ENCODE peak calls at places on chromosome 7, in eight cellular contexts. One of them, this sample, is unnamed.

GRCh38 chr7:144728556-144728955 is 107.3 kb downstream of the TPK1 start:
- DNase-seq in OCI-LY7: no peak
- DNase-seq in AG10803: no peak
- DNase-seq in activated CD8-positive, alpha-beta memory T cell treated with anti-CD3 and anti-CD28 coated beads, Interleukin-2, amount 50 U/mL, for 4 hours: no peak
- DNase-seq in NCI-H2081: no peak
- DNase-seq in left lung: no peak
- DNase-seq in left ventricle myocardium inferior: no peak
- DNase-seq in neuronal stem cell: no peak
- DNase-seq in this sample: no peak

GRCh38 chr7:90951986-90952648 is 312.1 kb upstream of the FZD1 start:
- DNase-seq in activated CD8-positive, alpha-beta memory T cell treated with anti-CD3 and anti-CD28 coated beads, Interleukin-2, amount 50 U/mL, for 4 hours: no peak
- DNase-seq in NCI-H2081: no peak
- DNase-seq in neuronal stem cell: no peak
- DNase-seq in AG10803: no peak
- DNase-seq in OCI-LY7: no peak
- DNase-seq in left ventricle myocardium inferior: no peak
- DNase-seq in left lung: no peak
- DNase-seq in this sample: no peak

GRCh38 chr7:98420966-98421612 is 20.2 kb upstream of the BAIAP2L1 start:
- DNase-seq in left lung: peak
- DNase-seq in activated CD8-positive, alpha-beta memory T cell treated with anti-CD3 and anti-CD28 coated beads, Interleukin-2, amount 50 U/mL, for 4 hours: peak
- DNase-seq in NCI-H2081: peak
- DNase-seq in OCI-LY7: peak
- DNase-seq in left ventricle myocardium inferior: peak
- DNase-seq in AG10803: no peak
- DNase-seq in neuronal stem cell: peak
- DNase-seq in this sample: peak

GRCh38 chr7:84258628-84259027 is 64.0 kb upstream of the SEMA3A start:
- DNase-seq in activated CD8-positive, alpha-beta memory T cell treated with anti-CD3 and anti-CD28 coated beads, Interleukin-2, amount 50 U/mL, for 4 hours: no peak
- DNase-seq in AG10803: peak
- DNase-seq in NCI-H2081: no peak
- DNase-seq in neuronal stem cell: no peak
- DNase-seq in OCI-LY7: no peak
- DNase-seq in left ventricle myocardium inferior: no peak
- DNase-seq in left lung: no peak
- DNase-seq in this sample: no peak

GRCh38 chr7:63008366-63008765 is 990.3 kb upstream of the ZNF722 start:
- DNase-seq in OCI-LY7: no peak
- DNase-seq in NCI-H2081: no peak
- DNase-seq in neuronal stem cell: no peak
- DNase-seq in activated CD8-positive, alpha-beta memory T cell treated with anti-CD3 and anti-CD28 coated beads, Interleukin-2, amount 50 U/mL, for 4 hours: no peak
- DNase-seq in left lung: no peak
- DNase-seq in AG10803: no peak
- DNase-seq in left ventricle myocardium inferior: no peak
- DNase-seq in this sample: no peak

GRCh38 chr7:32905175-32905662 is 13.7 kb upstream of the KBTBD2 start:
- DNase-seq in NCI-H2081: no peak
- DNase-seq in left lung: no peak
- DNase-seq in AG10803: peak
- DNase-seq in neuronal stem cell: peak
- DNase-seq in OCI-LY7: no peak
- DNase-seq in left ventricle myocardium inferior: no peak
- DNase-seq in activated CD8-positive, alpha-beta memory T cell treated with anti-CD3 and anti-CD28 coated beads, Interleukin-2, amount 50 U/mL, for 4 hours: peak
- DNase-seq in this sample: peak

GRCh38 chr7:155988421-155988820 is 176.2 kb upstream of the SHH start:
- DNase-seq in AG10803: no peak
- DNase-seq in activated CD8-positive, alpha-beta memory T cell treated with anti-CD3 and anti-CD28 coated beads, Interleukin-2, amount 50 U/mL, for 4 hours: no peak
- DNase-seq in left lung: peak
- DNase-seq in OCI-LY7: no peak
- DNase-seq in left ventricle myocardium inferior: no peak
- DNase-seq in NCI-H2081: no peak
- DNase-seq in neuronal stem cell: no peak
- DNase-seq in this sample: no peak

GRCh38 chr7:111198255-111198654 is 107.3 kb downstream of the LRRN3 start:
- DNase-seq in neuronal stem cell: no peak
- DNase-seq in left ventricle myocardium inferior: no peak
- DNase-seq in AG10803: peak
- DNase-seq in left lung: no peak
- DNase-seq in activated CD8-positive, alpha-beta memory T cell treated with anti-CD3 and anti-CD28 coated beads, Interleukin-2, amount 50 U/mL, for 4 hours: no peak
- DNase-seq in OCI-LY7: no peak
- DNase-seq in NCI-H2081: no peak
- DNase-seq in this sample: peak

GRCh38 chr7:157652161-157652953 is 315.6 kb downstream of the DNAJB6 start:
- DNase-seq in left lung: no peak
- DNase-seq in neuronal stem cell: no peak
- DNase-seq in left ventricle myocardium inferior: no peak
- DNase-seq in OCI-LY7: no peak
- DNase-seq in activated CD8-positive, alpha-beta memory T cell treated with anti-CD3 and anti-CD28 coated beads, Interleukin-2, amount 50 U/mL, for 4 hours: no peak
- DNase-seq in NCI-H2081: no peak
- DNase-seq in AG10803: no peak
- DNase-seq in this sample: no peak

GRCh38 chr7:4842302-4843064 is 19.3 kb downstream of the PAPOLB start:
- DNase-seq in NCI-H2081: no peak
- DNase-seq in AG10803: no peak
- DNase-seq in left lung: no peak
- DNase-seq in activated CD8-positive, alpha-beta memory T cell treated with anti-CD3 and anti-CD28 coated beads, Interleukin-2, amount 50 U/mL, for 4 hours: no peak
- DNase-seq in OCI-LY7: no peak
- DNase-seq in neuronal stem cell: no peak
- DNase-seq in left ventricle myocardium inferior: no peak
- DNase-seq in this sample: no peak

GRCh38 chr7:41029072-41029492 is 673.8 kb downstream of the INHBA start:
- DNase-seq in NCI-H2081: no peak
- DNase-seq in activated CD8-positive, alpha-beta memory T cell treated with anti-CD3 and anti-CD28 coated beads, Interleukin-2, amount 50 U/mL, for 4 hours: no peak
- DNase-seq in AG10803: peak
- DNase-seq in left lung: no peak
- DNase-seq in OCI-LY7: no peak
- DNase-seq in neuronal stem cell: no peak
- DNase-seq in left ventricle myocardium inferior: no peak
- DNase-seq in this sample: peak

GRCh38 chr7:98357751-98358161 is 43.1 kb downstream of the BAIAP2L1 start:
- DNase-seq in left lung: no peak
- DNase-seq in NCI-H2081: no peak
- DNase-seq in neuronal stem cell: no peak
- DNase-seq in left ventricle myocardium inferior: no peak
- DNase-seq in AG10803: peak
- DNase-seq in activated CD8-positive, alpha-beta memory T cell treated with anti-CD3 and anti-CD28 coated beads, Interleukin-2, amount 50 U/mL, for 4 hours: no peak
- DNase-seq in OCI-LY7: no peak
- DNase-seq in this sample: no peak

GRCh38 chr7:56605146-56605545 is 488.9 kb upstream of the NUPR2 start:
- DNase-seq in left ventricle myocardium inferior: no peak
- DNase-seq in activated CD8-positive, alpha-beta memory T cell treated with anti-CD3 and anti-CD28 coated beads, Interleukin-2, amount 50 U/mL, for 4 hours: no peak
- DNase-seq in AG10803: no peak
- DNase-seq in left lung: no peak
- DNase-seq in NCI-H2081: no peak
- DNase-seq in OCI-LY7: no peak
- DNase-seq in neuronal stem cell: no peak
- DNase-seq in this sample: no peak

GRCh38 chr7:80347173-80347572 is 164.7 kb downstream of the GNAT3 start:
- DNase-seq in NCI-H2081: no peak
- DNase-seq in activated CD8-positive, alpha-beta memory T cell treated with anti-CD3 and anti-CD28 coated beads, Interleukin-2, amount 50 U/mL, for 4 hours: no peak
- DNase-seq in left ventricle myocardium inferior: no peak
- DNase-seq in OCI-LY7: no peak
- DNase-seq in left lung: no peak
- DNase-seq in AG10803: peak
- DNase-seq in neuronal stem cell: no peak
- DNase-seq in this sample: no peak

GRCh38 chr7:101575731-101576130 is 53.4 kb downstream of the MYL10 start:
- DNase-seq in AG10803: peak
- DNase-seq in activated CD8-positive, alpha-beta memory T cell treated with anti-CD3 and anti-CD28 coated beads, Interleukin-2, amount 50 U/mL, for 4 hours: no peak
- DNase-seq in left lung: no peak
- DNase-seq in NCI-H2081: no peak
- DNase-seq in left ventricle myocardium inferior: no peak
- DNase-seq in OCI-LY7: no peak
- DNase-seq in neuronal stem cell: no peak
- DNase-seq in this sample: no peak

GRCh38 chr7:106313966-106314365 is 29.2 kb upstream of the NAMPT start:
- DNase-seq in NCI-H2081: no peak
- DNase-seq in left ventricle myocardium inferior: no peak
- DNase-seq in activated CD8-positive, alpha-beta memory T cell treated with anti-CD3 and anti-CD28 coated beads, Interleukin-2, amount 50 U/mL, for 4 hours: no peak
- DNase-seq in left lung: no peak
- DNase-seq in OCI-LY7: no peak
- DNase-seq in AG10803: no peak
- DNase-seq in neuronal stem cell: no peak
- DNase-seq in this sample: no peak

GRCh38 chr7:17099083-17099973 is 199.1 kb upstream of the AHR start:
- DNase-seq in AG10803: peak
- DNase-seq in activated CD8-positive, alpha-beta memory T cell treated with anti-CD3 and anti-CD28 coated beads, Interleukin-2, amount 50 U/mL, for 4 hours: no peak
- DNase-seq in OCI-LY7: no peak
- DNase-seq in left lung: no peak
- DNase-seq in left ventricle myocardium inferior: no peak
- DNase-seq in NCI-H2081: no peak
- DNase-seq in neuronal stem cell: no peak
- DNase-seq in this sample: no peak

GRCh38 chr7:5780801-5781496 is 514 bp downstream of the RNF216 start:
- DNase-seq in AG10803: peak
- DNase-seq in left ventricle myocardium inferior: peak
- DNase-seq in left lung: peak
- DNase-seq in OCI-LY7: peak
- DNase-seq in activated CD8-positive, alpha-beta memory T cell treated with anti-CD3 and anti-CD28 coated beads, Interleukin-2, amount 50 U/mL, for 4 hours: peak
- DNase-seq in NCI-H2081: no peak
- DNase-seq in neuronal stem cell: peak
- DNase-seq in this sample: peak

GRCh38 chr7:108415821-108416536 is 40.3 kb downstream of the NRCAM start:
- DNase-seq in AG10803: peak
- DNase-seq in NCI-H2081: peak
- DNase-seq in activated CD8-positive, alpha-beta memory T cell treated with anti-CD3 and anti-CD28 coated beads, Interleukin-2, amount 50 U/mL, for 4 hours: peak
- DNase-seq in left ventricle myocardium inferior: no peak
- DNase-seq in left lung: no peak
- DNase-seq in neuronal stem cell: no peak
- DNase-seq in OCI-LY7: peak
- DNase-seq in this sample: no peak

GRCh38 chr7:127950233-127950935 is 80.9 kb downstream of the LRRC4 start:
- DNase-seq in left ventricle myocardium inferior: no peak
- DNase-seq in OCI-LY7: no peak
- DNase-seq in neuronal stem cell: no peak
- DNase-seq in activated CD8-positive, alpha-beta memory T cell treated with anti-CD3 and anti-CD28 coated beads, Interleukin-2, amount 50 U/mL, for 4 hours: no peak
- DNase-seq in NCI-H2081: no peak
- DNase-seq in left lung: no peak
- DNase-seq in AG10803: no peak
- DNase-seq in this sample: no peak

GRCh38 chr7:155230169-155230593 is 67.5 kb upstream of the INSIG1 start:
- DNase-seq in neuronal stem cell: peak
- DNase-seq in OCI-LY7: no peak
- DNase-seq in activated CD8-positive, alpha-beta memory T cell treated with anti-CD3 and anti-CD28 coated beads, Interleukin-2, amount 50 U/mL, for 4 hours: no peak
- DNase-seq in AG10803: peak
- DNase-seq in left lung: no peak
- DNase-seq in left ventricle myocardium inferior: peak
- DNase-seq in NCI-H2081: no peak
- DNase-seq in this sample: no peak

GRCh38 chr7:92987095-92987494 is 130.7 kb downstream of the SAMD9 start:
- DNase-seq in left ventricle myocardium inferior: no peak
- DNase-seq in AG10803: peak
- DNase-seq in left lung: no peak
- DNase-seq in NCI-H2081: no peak
- DNase-seq in activated CD8-positive, alpha-beta memory T cell treated with anti-CD3 and anti-CD28 coated beads, Interleukin-2, amount 50 U/mL, for 4 hours: no peak
- DNase-seq in neuronal stem cell: no peak
- DNase-seq in OCI-LY7: no peak
- DNase-seq in this sample: no peak

GRCh38 chr7:531777-532176 is 12.1 kb upstream of the PDGFA start:
- DNase-seq in left ventricle myocardium inferior: no peak
- DNase-seq in OCI-LY7: no peak
- DNase-seq in activated CD8-positive, alpha-beta memory T cell treated with anti-CD3 and anti-CD28 coated beads, Interleukin-2, amount 50 U/mL, for 4 hours: no peak
- DNase-seq in left lung: no peak
- DNase-seq in neuronal stem cell: no peak
- DNase-seq in AG10803: no peak
- DNase-seq in NCI-H2081: no peak
- DNase-seq in this sample: no peak

GRCh38 chr7:11557627-11558026 is 274.4 kb downstream of the THSD7A start:
- DNase-seq in OCI-LY7: peak
- DNase-seq in left ventricle myocardium inferior: no peak
- DNase-seq in activated CD8-positive, alpha-beta memory T cell treated with anti-CD3 and anti-CD28 coated beads, Interleukin-2, amount 50 U/mL, for 4 hours: no peak
- DNase-seq in NCI-H2081: no peak
- DNase-seq in neuronal stem cell: peak
- DNase-seq in left lung: no peak
- DNase-seq in AG10803: no peak
- DNase-seq in this sample: no peak

GRCh38 chr7:112105584-112106540 is 100.3 kb downstream of the DOCK4 start:
- DNase-seq in neuronal stem cell: no peak
- DNase-seq in OCI-LY7: no peak
- DNase-seq in AG10803: no peak
- DNase-seq in left ventricle myocardium inferior: no peak
- DNase-seq in left lung: no peak
- DNase-seq in activated CD8-positive, alpha-beta memory T cell treated with anti-CD3 and anti-CD28 coated beads, Interleukin-2, amount 50 U/mL, for 4 hours: no peak
- DNase-seq in NCI-H2081: no peak
- DNase-seq in this sample: no peak

GRCh38 chr7:102120666-102121065 is 166.0 kb upstream of the SH2B2 start:
- DNase-seq in neuronal stem cell: no peak
- DNase-seq in activated CD8-positive, alpha-beta memory T cell treated with anti-CD3 and anti-CD28 coated beads, Interleukin-2, amount 50 U/mL, for 4 hours: no peak
- DNase-seq in NCI-H2081: no peak
- DNase-seq in AG10803: no peak
- DNase-seq in OCI-LY7: no peak
- DNase-seq in left ventricle myocardium inferior: no peak
- DNase-seq in left lung: no peak
- DNase-seq in this sample: no peak

GRCh38 chr7:99257065-99257464 is 15.6 kb upstream of the MYH16 start:
- DNase-seq in left lung: no peak
- DNase-seq in NCI-H2081: no peak
- DNase-seq in neuronal stem cell: no peak
- DNase-seq in OCI-LY7: no peak
- DNase-seq in activated CD8-positive, alpha-beta memory T cell treated with anti-CD3 and anti-CD28 coated beads, Interleukin-2, amount 50 U/mL, for 4 hours: no peak
- DNase-seq in left ventricle myocardium inferior: no peak
- DNase-seq in AG10803: no peak
- DNase-seq in this sample: no peak

GRCh38 chr7:127391591-127392181 is 822 bp downstream of the ZNF800 start:
- DNase-seq in left ventricle myocardium inferior: no peak
- DNase-seq in neuronal stem cell: peak
- DNase-seq in NCI-H2081: peak
- DNase-seq in AG10803: peak
- DNase-seq in activated CD8-positive, alpha-beta memory T cell treated with anti-CD3 and anti-CD28 coated beads, Interleukin-2, amount 50 U/mL, for 4 hours: peak
- DNase-seq in OCI-LY7: peak
- DNase-seq in left lung: no peak
- DNase-seq in this sample: no peak